ENCODE peak calls at places on chromosomes 2 and 18, in seven cellular contexts. U is esophagus muscularis mucosa, W is transverse colon, B is GM23338, T is HL-60, X is H1, I is SK-N-SH. Q is an unnamed sample.

GRCh38 chr18:3453540-3454364 is 3.8 kb downstream of the TGIF1 start:
- DNase-seq in I (no peak), X (no peak), U (no peak), T (peak; percentile 70), W (peak; percentile 55), B (peak; percentile 59), Q (no peak)

GRCh38 chr2:236863729-236864126 is 222.0 kb upstream of the COPS8 start:
- DNase-seq in T (no peak), X (peak; percentile 8), B (no peak), U (peak; percentile 53), W (no peak), I (no peak), Q (no peak)

GRCh38 chr2:192155521-192156118 is 39.1 kb downstream of the TMEFF2 start:
- DNase-seq in U (no peak), T (no peak), X (no peak), I (no peak), B (no peak), W (no peak), Q (no peak)

GRCh38 chr2:74036450-74037175 is 51.9 kb downstream of the TET3 start:
- DNase-seq in T (no peak), W (no peak), X (no peak), I (no peak), B (no peak), U (no peak), Q (no peak)

GRCh38 chr2:43424262-43425207 is 171.3 kb downstream of the THADA start:
- DNase-seq in U (no peak), B (no peak), X (no peak), T (no peak), I (no peak), W (no peak), Q (no peak)

GRCh38 chr2:73839653-73840411 is 11.1 kb downstream of the STAMBP start:
- DNase-seq in I (no peak), W (no peak), T (no peak), U (no peak), B (no peak), X (no peak), Q (no peak)

GRCh38 chr18:55863876-55864275 is 275.9 kb upstream of the TCF4 start:
- DNase-seq in I (peak; percentile 39), X (no peak), B (peak; percentile 25), W (no peak), T (no peak), U (no peak), Q (no peak)

GRCh38 chr2:50004667-50005066 is 850.4 kb upstream of the FSHR start:
- DNase-seq in T (no peak), I (no peak), X (no peak), W (no peak), B (peak; percentile 82), U (no peak), Q (no peak)

GRCh38 chr18:57004366-57005121 is 142.3 kb upstream of the BOD1L2 start:
- DNase-seq in U (no peak), X (no peak), B (no peak), T (no peak), W (no peak), I (no peak), Q (no peak)

GRCh38 chr2:213246665-213247281 is 37.5 kb upstream of the SPAG16 start:
- DNase-seq in X (peak; percentile 56), W (peak; percentile 19), B (peak; percentile 74), I (peak; percentile 11), T (peak; percentile 16), U (no peak), Q (no peak)

GRCh38 chr2:201465524-201465971 is 14.0 kb downstream of the STRADB start:
- DNase-seq in W (no peak), X (no peak), U (no peak), B (no peak), I (no peak), T (no peak), Q (no peak)

DNA sequence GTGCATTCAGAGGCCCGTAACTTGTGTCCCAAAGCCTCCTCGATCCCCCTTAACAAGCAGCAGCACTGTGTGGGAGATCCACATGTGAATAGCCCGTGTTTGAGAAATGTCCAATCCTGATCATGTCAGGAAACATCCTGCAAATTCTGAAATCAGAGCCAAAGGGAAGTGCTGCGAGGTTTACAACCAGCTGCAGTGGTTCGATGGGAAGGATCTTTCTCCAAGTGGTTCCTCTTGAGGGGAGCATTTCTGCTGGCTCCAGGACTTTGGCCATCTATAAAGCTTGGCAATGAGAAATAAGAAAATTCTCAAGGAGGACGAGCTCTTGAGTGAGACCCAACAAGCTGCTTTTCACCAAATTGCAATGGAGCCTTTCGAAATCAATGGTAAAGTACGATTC is at the start of gene MARCO:
- DNase-seq in X (no peak), W (no peak), T (no peak), I (no peak), B (no peak), U (no peak), Q (no peak)
- TF ChIP-seq POLR2AphosphoS5 in X (no peak), W (no peak), T (no peak), I (no peak), B (no peak), U (peak; percentile 23), Q (no peak)

GRCh38 chr2:190159453-190159852 is 96.9 kb upstream of the MSTN start:
- DNase-seq in U (no peak), X (no peak), I (no peak), B (no peak), T (no peak), W (no peak), Q (no peak)
- TF ChIP-seq POLR2AphosphoS5 in U (peak; percentile 25), X (no peak), I (no peak), B (no peak), T (no peak), W (peak; percentile 4), Q (no peak)

GRCh38 chr18:61710082-61710620 is 182.7 kb downstream of the RNF152 start:
- DNase-seq in B (no peak), I (no peak), W (peak; percentile 28), X (no peak), T (no peak), U (no peak), Q (no peak)

GRCh38 chr18:61702007-61702406 is 190.8 kb downstream of the RNF152 start:
- DNase-seq in U (no peak), W (no peak), T (no peak), I (no peak), B (no peak), X (no peak), Q (no peak)

GRCh38 chr18:61703508-61703907 is 189.3 kb downstream of the RNF152 start:
- DNase-seq in T (no peak), B (no peak), W (no peak), I (no peak), U (no peak), X (no peak), Q (no peak)

DNA sequence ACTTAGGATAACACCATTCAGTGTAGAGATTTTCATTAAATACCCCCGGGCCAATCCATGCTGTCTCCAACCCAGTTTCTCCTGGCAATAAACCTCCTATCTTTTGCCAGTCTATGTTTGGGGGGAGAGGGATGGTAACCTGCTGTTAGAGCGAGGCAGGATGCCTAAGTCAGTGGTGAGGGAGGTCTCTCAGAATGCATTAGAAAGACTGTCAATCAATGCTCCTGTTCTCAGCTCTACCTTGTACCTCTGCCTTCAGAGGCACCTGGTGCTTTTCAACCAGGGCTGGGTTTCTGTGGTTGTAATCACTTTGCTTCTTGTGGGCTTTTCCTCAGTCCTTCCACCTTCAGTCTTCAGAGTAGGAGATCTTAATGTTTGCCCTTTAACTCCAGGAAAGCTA is 186.3 kb downstream of the RNF152 start:
- DNase-seq in I (no peak), W (no peak), U (no peak), T (no peak), B (peak; percentile 49), X (no peak), Q (no peak)
- TF ChIP-seq POLR2AphosphoS5 in I (no peak), W (no peak), U (no peak), T (no peak), B (no peak), X (no peak), Q (no peak)

GRCh38 chr2:185813707-185814106 is 75.1 kb downstream of the FSIP2 start:
- DNase-seq in U (no peak), T (no peak), B (no peak), X (no peak), I (no peak), W (no peak), Q (no peak)
- TF ChIP-seq POLR2AphosphoS5 in U (no peak), T (no peak), B (no peak), X (no peak), I (no peak), W (no peak), Q (no peak)

GRCh38 chr2:19762959-19763605 is 138.7 kb downstream of the TTC32 start:
- DNase-seq in I (no peak), B (no peak), U (no peak), X (no peak), W (no peak), T (no peak), Q (no peak)
- TF ChIP-seq POLR2AphosphoS5 in I (no peak), B (no peak), U (no peak), X (no peak), W (peak; percentile 51), T (no peak), Q (no peak)

GRCh38 chr2:71700880-71701397 is 247.6 kb downstream of the DYSF start:
- DNase-seq in U (no peak), W (peak; percentile 19), B (no peak), X (no peak), T (no peak), I (no peak), Q (no peak)

GRCh38 chr2:71702071-71702970 is 249.0 kb downstream of the DYSF start:
- DNase-seq in W (no peak), B (no peak), T (no peak), I (no peak), U (no peak), X (no peak), Q (no peak)

GRCh38 chr2:71699428-71699827 is 246.1 kb downstream of the DYSF start:
- DNase-seq in B (no peak), X (no peak), I (no peak), W (no peak), U (no peak), T (no peak), Q (no peak)

GRCh38 chr2:71697106-71698010 is 244.0 kb downstream of the DYSF start:
- DNase-seq in B (no peak), U (no peak), W (peak; percentile 1), I (no peak), X (no peak), T (no peak), Q (no peak)

DNA sequence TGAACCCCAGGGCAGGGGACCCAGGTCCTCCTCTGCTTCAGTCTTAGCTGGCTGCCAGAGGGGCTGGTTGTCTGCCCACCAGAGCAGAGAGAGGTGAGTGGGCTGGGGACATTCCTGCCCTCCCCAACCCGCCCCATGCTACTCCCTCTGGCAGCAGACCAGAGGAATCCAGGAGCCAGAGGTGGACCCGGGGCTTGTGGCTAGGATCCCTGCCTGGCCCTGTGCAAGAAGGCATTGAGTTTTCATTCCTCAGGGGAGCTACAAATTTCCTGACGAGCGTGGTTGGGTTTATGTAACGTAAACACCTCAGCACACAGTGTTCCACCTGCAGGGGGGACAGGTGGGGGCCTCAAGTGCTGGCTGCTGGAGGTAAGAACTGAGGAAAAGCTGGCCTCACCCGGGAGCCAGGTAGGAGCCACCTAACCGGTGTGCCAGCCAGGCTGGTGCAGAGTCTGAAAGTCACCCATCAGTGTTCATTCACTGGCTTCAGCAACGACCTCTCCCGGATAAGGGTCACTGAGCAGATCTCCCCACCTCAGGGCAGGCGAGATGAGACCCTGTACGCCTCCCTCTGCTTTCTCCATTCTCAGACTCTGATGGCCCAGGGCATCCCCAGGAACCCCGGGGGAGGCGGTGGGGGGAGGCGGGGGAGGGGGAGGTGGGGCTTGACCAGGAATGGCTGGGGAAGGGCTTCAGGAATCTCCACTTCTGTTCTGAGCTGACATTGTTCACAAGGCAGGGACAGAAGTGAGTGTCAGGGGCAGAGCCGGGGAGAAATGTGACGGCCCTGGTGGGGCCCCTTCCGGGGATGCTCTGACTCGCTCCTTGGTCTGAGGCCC is 246.9 kb downstream of the DYSF start:
- DNase-seq in I (no peak), X (no peak), B (no peak), W (no peak), U (no peak), T (no peak), Q (no peak)
- TF ChIP-seq POLR2AphosphoS5 in I (no peak), X (no peak), B (no peak), W (no peak), U (no peak), T (no peak), Q (no peak)

Q was measured in GM12892.